ENCODE peak calls at places on chromosomes 12 and 14, in nine cellular contexts. I, S, Z, R, O, K, P, T and J are unnamed samples.

GRCh38 chr12:992647-993046 is 1.6 kb downstream of the ERC1 start:
- DNase-seq in I (no peak), S (no peak), Z (no peak), R (no peak), O (no peak), K (no peak), P (no peak), T (no peak), J (no peak)

GRCh38 chr14:65981192-65981843 is 504.9 kb upstream of the CCDC196 start:
- DNase-seq in I (no peak), S (no peak), Z (no peak), R (no peak), O (no peak), K (no peak), P (no peak), T (no peak), J (no peak)

GRCh38 chr12:42588981-42589464 is 523 bp downstream of the PRICKLE1 start:
- DNase-seq in I (no peak), S (peak), Z (no peak), R (peak), O (peak), K (no peak), P (peak), T (peak), J (peak)

GRCh38 chr14:100807496-100807895 is 18.4 kb upstream of the MEG3 start:
- DNase-seq in I (no peak), S (no peak), Z (no peak), R (no peak), O (no peak), K (no peak), P (no peak), T (no peak), J (no peak)

GRCh38 chr12:116454950-116455447 is 104.2 kb upstream of the MAP1LC3B2 start:
- DNase-seq in I (no peak), S (peak), Z (peak), R (peak), O (peak), K (no peak), P (no peak), T (no peak), J (no peak)

GRCh38 chr14:36979863-36980262 is 192.5 kb downstream of the SLC25A21 start:
- DNase-seq in I (no peak), S (no peak), Z (no peak), R (no peak), O (no peak), K (no peak), P (no peak), T (no peak), J (no peak)

GRCh38 chr12:67042697-67043131 is 226.4 kb upstream of the CAND1 start:
- DNase-seq in I (no peak), S (peak), Z (no peak), R (peak), O (peak), K (peak), P (peak), T (no peak), J (peak)

GRCh38 chr14:72518809-72519377 is 375.0 kb downstream of the DPF3 start:
- DNase-seq in I (no peak), S (no peak), Z (no peak), R (no peak), O (no peak), K (no peak), P (no peak), T (no peak), J (no peak)

GRCh38 chr12:82740129-82741000 is 53.7 kb downstream of the TMTC2 start:
- DNase-seq in I (no peak), S (peak), Z (no peak), R (peak), O (peak), K (no peak), P (peak), T (no peak), J (no peak)

GRCh38 chr14:82313889-82314288 is 780.2 kb upstream of the SEL1L start:
- DNase-seq in I (no peak), S (no peak), Z (no peak), R (no peak), O (no peak), K (no peak), P (no peak), T (no peak), J (no peak)

GRCh38 chr12:85580562-85581168 is 255.5 kb downstream of the RASSF9 start:
- DNase-seq in I (no peak), S (no peak), Z (no peak), R (no peak), O (peak), K (no peak), P (no peak), T (no peak), J (no peak)

GRCh38 chr14:101239065-101239464 is 322.2 kb upstream of the DIO3 start:
- DNase-seq in I (no peak), S (no peak), Z (no peak), R (no peak), O (no peak), K (no peak), P (no peak), T (no peak), J (no peak)

GRCh38 chr12:54463484-54463883 is 9.9 kb downstream of the GTSF1 start:
- DNase-seq in I (no peak), S (no peak), Z (no peak), R (no peak), O (no peak), K (no peak), P (no peak), T (no peak), J (no peak)

GRCh38 chr12:112010415-112011344 is 2.3 kb downstream of the TMEM116 start:
- DNase-seq in I (no peak), S (no peak), Z (no peak), R (no peak), O (no peak), K (no peak), P (no peak), T (no peak), J (no peak)

GRCh38 chr12:45546545-45546944 is 183.0 kb upstream of the ARID2 start:
- DNase-seq in I (no peak), S (no peak), Z (no peak), R (no peak), O (no peak), K (no peak), P (no peak), T (no peak), J (no peak)

GRCh38 chr14:69355155-69355954 is 42.7 kb downstream of the ERH start:
- DNase-seq in I (no peak), S (no peak), Z (no peak), R (no peak), O (no peak), K (no peak), P (no peak), T (no peak), J (no peak)